ENCODE peak calls at places on chromosome 18, in four cellular contexts. S, Z, U and F are unnamed samples.

GRCh38 chr18:71136487-71136886 is 847.6 kb downstream of the SOCS6 start:
- DNase-seq in U (no peak), S (no peak), Z (no peak), F (no peak)

GRCh38 chr18:69400253-69400975 is at the start of gene DOK6:
- DNase-seq in S (peak), Z (peak), U (peak), F (peak)

GRCh38 chr18:21949326-21950015 is 208.9 kb downstream of the MIB1 start:
- DNase-seq in S (no peak), Z (no peak), U (no peak), F (no peak)

GRCh38 chr18:37426536-37427080 is 139.0 kb downstream of the CELF4 start:
- DNase-seq in S (no peak), Z (no peak), U (no peak), F (no peak)

GRCh38 chr18:48749768-48750167 is 201.0 kb downstream of the SMAD7 start:
- DNase-seq in Z (peak), S (no peak), U (no peak), F (no peak)

GRCh38 chr18:75880266-75880665 is 452.8 kb upstream of the SMIM21 start:
- DNase-seq in Z (no peak), S (no peak), U (no peak), F (no peak)

GRCh38 chr18:74501386-74501785 is 5.2 kb downstream of the CNDP2 start:
- DNase-seq in Z (no peak), S (no peak), U (no peak), F (peak)

GRCh38 chr18:74454279-74454741 is 2.8 kb downstream of the DIPK1C start:
- DNase-seq in Z (no peak), U (no peak), S (no peak), F (no peak)

GRCh38 chr18:8627107-8627472 is 17.9 kb downstream of the RAB12 start:
- DNase-seq in Z (no peak), S (no peak), U (no peak), F (no peak)

GRCh38 chr18:28175047-28175929 is 1.6 kb downstream of the CDH2 start:
- DNase-seq in S (peak), U (peak), Z (peak), F (peak)

GRCh38 chr18:25561923-25562322 is 210.0 kb upstream of the ZNF521 start:
- DNase-seq in S (no peak), Z (peak), U (peak), F (peak)

GRCh38 chr18:79933765-79934164 is 17.7 kb downstream of the SLC66A2 start:
- DNase-seq in U (peak), Z (no peak), S (peak), F (peak)

GRCh38 chr18:11728247-11728646 is 39.2 kb downstream of the GNAL start:
- DNase-seq in S (peak), Z (no peak), U (no peak), F (peak)

GRCh38 chr18:36897253-36897652 is 68.3 kb downstream of the KIAA1328 start:
- DNase-seq in U (no peak), Z (no peak), S (no peak), F (no peak)

GRCh38 chr18:70258243-70258642 is 30.6 kb upstream of the SOCS6 start:
- DNase-seq in Z (no peak), U (no peak), S (no peak), F (no peak)

GRCh38 chr18:27844416-27844792 is 332.5 kb downstream of the CDH2 start:
- DNase-seq in S (no peak), U (peak), Z (peak), F (no peak)

GRCh38 chr18:48342588-48342987 is 66.6 kb downstream of the ZBTB7C start:
- DNase-seq in Z (no peak), S (no peak), U (no peak), F (no peak)

GRCh38 chr18:63051928-63052327 is 267.6 kb downstream of the BCL2 start:
- DNase-seq in S (no peak), U (no peak), Z (no peak), F (no peak)

GRCh38 chr18:74196220-74197119 is 48.1 kb downstream of the TIMM21 start:
- DNase-seq in S (peak), Z (peak), U (peak), F (peak)

GRCh38 chr18:45108754-45109153 is 428.1 kb downstream of the SETBP1 start:
- DNase-seq in Z (no peak), U (no peak), S (no peak), F (peak)

GRCh38 chr18:34990571-34990970 is 50.6 kb upstream of the MAPRE2 start:
- DNase-seq in U (peak), S (no peak), Z (peak), F (no peak)

GRCh38 chr18:42953306-42953705 is 162.2 kb downstream of the RIT2 start:
- DNase-seq in S (no peak), U (no peak), Z (no peak), F (no peak)

GRCh38 chr18:72091369-72091768 is 452.8 kb downstream of the CBLN2 start:
- DNase-seq in S (peak), U (no peak), Z (no peak), F (peak)

GRCh38 chr18:64966667-64967066 is 784.1 kb upstream of the CDH7 start:
- DNase-seq in U (peak), S (peak), Z (no peak), F (peak)

GRCh38 chr18:47745227-47745626 is 185.2 kb downstream of the SMAD2 start:
- DNase-seq in Z (no peak), S (no peak), U (no peak), F (no peak)

GRCh38 chr18:33583901-33584300 is 5.9 kb downstream of the ASXL3 start:
- DNase-seq in Z (no peak), S (no peak), U (no peak), F (no peak)

GRCh38 chr18:44798433-44799048 is 117.9 kb downstream of the SETBP1 start:
- DNase-seq in S (no peak), Z (no peak), U (no peak), F (no peak)

GRCh38 chr18:49933530-49933929 is 120.2 kb upstream of the ACAA2 start:
- DNase-seq in S (no peak), Z (peak), U (peak), F (no peak)

GRCh38 chr18:23231340-23232021 is 96.2 kb downstream of the CABLES1 start:
- DNase-seq in U (peak), Z (peak), S (no peak), F (no peak)
- H2BK120ac ChIP-seq in U (peak), Z (peak), S (no peak), F (no peak)

DNA sequence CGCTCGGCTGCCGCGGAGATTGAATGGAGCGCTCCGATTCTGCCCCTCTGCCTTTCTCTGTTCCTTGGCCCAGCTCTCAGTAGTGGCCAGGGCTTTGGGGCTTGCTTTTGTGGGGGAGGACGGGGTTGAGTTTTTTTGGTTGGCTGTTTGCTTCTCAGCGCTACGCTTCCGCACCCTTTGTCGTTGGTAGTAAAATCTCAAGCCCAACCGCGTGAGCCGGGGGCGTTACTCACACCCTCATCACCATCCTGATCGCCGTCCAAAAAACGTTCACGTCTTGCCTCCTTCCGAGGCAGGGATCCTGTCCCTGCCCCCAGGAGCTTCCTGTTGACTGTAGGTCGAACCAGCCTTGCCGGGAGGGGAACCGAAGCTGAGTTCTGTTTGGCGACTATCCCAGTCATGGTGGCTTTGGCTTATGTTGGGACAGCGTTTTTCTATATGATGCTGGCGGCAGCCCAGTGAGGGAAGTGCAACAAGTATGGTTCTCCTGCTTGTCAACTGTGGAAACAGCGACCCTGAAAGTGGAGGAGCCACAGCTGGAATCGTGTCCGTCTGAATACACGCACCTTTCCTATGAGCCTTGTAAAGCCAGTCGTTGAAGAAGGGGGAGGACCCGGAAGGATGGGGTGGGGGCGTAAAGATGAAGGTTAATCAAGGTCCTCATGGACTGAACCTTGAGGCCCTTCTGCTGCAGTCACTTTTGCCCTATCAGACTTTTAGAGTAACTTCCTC is 797 bp upstream of the YES1 start:
- DNase-seq in U (peak), Z (peak), S (peak), F (peak)
- H3K23ac ChIP-seq in U (no peak), Z (peak), S (no peak), F (peak)

GRCh38 chr18:59065684-59066083 is 74.0 kb upstream of the SEC11C start:
- DNase-seq in S (no peak), U (no peak), Z (no peak), F (no peak)

GRCh38 chr18:59067873-59068272 is 71.8 kb upstream of the SEC11C start:
- DNase-seq in S (no peak), Z (peak), U (peak), F (peak)

GRCh38 chr18:59070181-59070912 is 69.3 kb upstream of the SEC11C start:
- DNase-seq in Z (peak), S (peak), U (peak), F (peak)

GRCh38 chr18:59072727-59073421 is 66.8 kb upstream of the SEC11C start:
- DNase-seq in U (no peak), Z (no peak), S (no peak), F (no peak)

GRCh38 chr18:59068672-59069071 is 71.0 kb upstream of the SEC11C start:
- DNase-seq in U (no peak), S (no peak), Z (no peak), F (no peak)
- H2BK120ac ChIP-seq in U (no peak), S (no peak), Z (no peak), F (no peak)

GRCh38 chr18:78732273-78733210 is 247.1 kb upstream of the SALL3 start:
- DNase-seq in U (no peak), S (no peak), Z (no peak), F (no peak)
- H3K23ac ChIP-seq in U (no peak), S (no peak), Z (no peak), F (no peak)

GRCh38 chr18:60891936-60892335 is 441.3 kb upstream of the CDH20 start:
- DNase-seq in U (no peak), Z (no peak), S (no peak), F (no peak)

GRCh38 chr18:60894254-60894945 is 438.8 kb upstream of the CDH20 start:
- DNase-seq in Z (no peak), S (no peak), U (no peak), F (no peak)

GRCh38 chr18:60892855-60893254 is 440.4 kb upstream of the CDH20 start:
- DNase-seq in S (no peak), Z (no peak), U (peak), F (no peak)

GRCh38 chr18:60893331-60894114 is 439.7 kb upstream of the CDH20 start:
- DNase-seq in Z (no peak), U (no peak), S (no peak), F (no peak)

GRCh38 chr18:60892441-60892840 is 440.8 kb upstream of the CDH20 start:
- DNase-seq in S (no peak), U (no peak), Z (no peak), F (no peak)
- H2BK120ac ChIP-seq in S (no peak), U (no peak), Z (no peak), F (no peak)

GRCh38 chr18:76983613-76984051 is 149.0 kb downstream of the MBP start:
- DNase-seq in U (no peak), S (peak), Z (no peak), F (no peak)

GRCh38 chr18:76985156-76985950 is 147.2 kb downstream of the MBP start:
- DNase-seq in Z (no peak), S (no peak), U (no peak), F (no peak)

GRCh38 chr18:76986391-76986790 is 146.2 kb downstream of the MBP start:
- DNase-seq in Z (no peak), U (no peak), S (no peak), F (no peak)

GRCh38 chr18:76984193-76985155 is 148.1 kb downstream of the MBP start:
- DNase-seq in U (no peak), S (no peak), Z (no peak), F (no peak)

GRCh38 chr18:76985951-76986236 is 146.7 kb downstream of the MBP start:
- DNase-seq in U (no peak), S (no peak), Z (no peak), F (no peak)
- H3K23ac ChIP-seq in U (no peak), S (no peak), Z (no peak), F (no peak)

GRCh38 chr18:6785001-6785400 is 55.5 kb downstream of the ARHGAP28 start:
- DNase-seq in S (no peak), Z (peak), U (no peak), F (peak)
- H2BK120ac ChIP-seq in S (no peak), Z (peak), U (no peak), F (no peak)

GRCh38 chr18:54716586-54716985 is 111.7 kb upstream of the RAB27B start:
- DNase-seq in Z (no peak), S (no peak), U (no peak), F (no peak)
- H3K23ac ChIP-seq in Z (no peak), S (no peak), U (no peak), F (no peak)